ENCODE peak calls at places on chromosomes 13 and 19, in eight cellular contexts. U is GM13976, V is mucosa of descending colon, R is heart right ventricle, K is B cell, O is psoas muscle, E is heart left ventricle, N is A549. B is an unnamed sample.

GRCh38 chr13:83221256-83221655 is 661.0 kb downstream of the SLITRK1 start:
- DNase-seq in U (no peak), V (no peak), R (no peak), K (no peak), O (no peak), E (no peak), N (no peak), B (no peak)

GRCh38 chr13:20363162-20363561 is 131.0 kb upstream of the GJB6 start:
- DNase-seq in U (no peak), V (no peak), R (no peak), K (no peak), O (no peak), E (no peak), N (no peak), B (no peak)

GRCh38 chr13:107554355-107554905 is 660.9 kb downstream of the LIG4 start:
- DNase-seq in U (no peak), V (no peak), R (no peak), K (no peak), O (no peak), E (no peak), N (no peak), B (no peak)

GRCh38 chr13:37966266-37966665 is 96.7 kb upstream of the TRPC4 start:
- DNase-seq in U (no peak), V (no peak), R (no peak), K (no peak), O (no peak), E (no peak), N (no peak), B (no peak)

GRCh38 chr19:55014714-55015113 is 23.4 kb downstream of the GP6 start:
- DNase-seq in U (no peak), V (no peak), R (peak), K (no peak), O (no peak), E (peak), N (no peak), B (no peak)

GRCh38 chr19:9789066-9789465 is 20.5 kb upstream of the ZNF846 start:
- DNase-seq in U (no peak), V (no peak), R (no peak), K (no peak), O (no peak), E (no peak), N (no peak), B (no peak)

GRCh38 chr13:40060318-40061007 is 405.0 kb downstream of the COG6 start:
- DNase-seq in U (peak), V (no peak), R (no peak), K (no peak), O (peak), E (no peak), N (no peak), B (no peak)

GRCh38 chr19:31264379-31264778 is 84.9 kb downstream of the TSHZ3 start:
- DNase-seq in U (no peak), V (no peak), R (no peak), K (no peak), O (no peak), E (no peak), N (no peak), B (no peak)

GRCh38 chr13:76533251-76533650 is 353.0 kb downstream of the KCTD12 start:
- DNase-seq in U (no peak), V (no peak), R (no peak), K (no peak), O (no peak), E (no peak), N (no peak), B (no peak)

GRCh38 chr19:15177269-15178116 is 23.3 kb downstream of the NOTCH3 start:
- DNase-seq in U (peak), V (peak), R (peak), K (peak), O (peak), E (peak), N (peak), B (no peak)

GRCh38 chr13:101297794-101298193 is 118.5 kb downstream of the NALCN start:
- DNase-seq in U (no peak), V (no peak), R (no peak), K (no peak), O (no peak), E (no peak), N (no peak), B (no peak)

GRCh38 chr19:7831452-7831851 is 1.4 kb downstream of the EVI5L start:
- DNase-seq in U (no peak), V (peak), R (no peak), K (no peak), O (no peak), E (no peak), N (peak), B (no peak)

GRCh38 chr13:25633108-25633507 is 261.3 kb downstream of the ATP8A2 start:
- DNase-seq in U (no peak), V (no peak), R (no peak), K (no peak), O (no peak), E (no peak), N (no peak), B (no peak)

GRCh38 chr13:98476106-98476505 is 100.8 kb downstream of the STK24 start:
- DNase-seq in U (peak), V (no peak), R (no peak), K (no peak), O (no peak), E (no peak), N (no peak), B (no peak)

GRCh38 chr19:42528354-42529247 is at the start of gene CEACAM1:
- DNase-seq in U (peak), V (peak), R (peak), K (peak), O (no peak), E (peak), N (no peak), B (no peak)

GRCh38 chr13:33323766-33324525 is 38.4 kb upstream of the STARD13 start:
- DNase-seq in U (no peak), V (no peak), R (no peak), K (no peak), O (no peak), E (no peak), N (no peak), B (no peak)

GRCh38 chr13:100644328-100644727 is 30.3 kb downstream of the TMTC4 start:
- DNase-seq in U (no peak), V (no peak), R (no peak), K (no peak), O (no peak), E (no peak), N (no peak), B (peak)

GRCh38 chr13:94073006-94073744 is 406.3 kb downstream of the DCT start:
- DNase-seq in U (no peak), V (no peak), R (no peak), K (no peak), O (no peak), E (no peak), N (no peak), B (peak)

DNA sequence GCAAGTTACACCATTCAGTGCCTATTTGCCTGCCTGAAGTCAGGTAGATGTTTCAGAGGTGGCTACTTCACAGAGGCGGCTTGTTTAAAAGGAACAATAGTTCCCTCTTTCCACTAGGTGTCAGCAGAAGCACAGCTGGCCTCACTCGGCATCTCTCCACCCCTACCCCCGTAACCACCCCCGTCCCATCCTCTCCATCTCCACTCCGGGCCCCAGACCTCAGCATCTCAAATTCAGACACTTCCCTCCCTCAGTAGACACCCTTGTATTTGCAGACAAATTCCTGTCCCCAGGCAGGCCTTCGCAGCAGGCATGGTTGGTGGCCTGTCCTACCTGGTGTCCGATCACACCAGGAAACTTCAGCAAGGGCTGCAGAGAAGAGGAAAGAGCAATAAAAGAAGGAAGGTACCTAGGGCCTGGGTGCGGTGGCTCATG is 9.1 kb upstream of the DPP9 start:
- DNase-seq in U (peak), V (peak), R (peak), K (peak), O (peak), E (no peak), N (peak), B (peak)
- TF ChIP-seq CTCF in U (peak), V (no peak), R (peak), K (peak), O (peak), E (peak), N (peak), B (peak)

DNA sequence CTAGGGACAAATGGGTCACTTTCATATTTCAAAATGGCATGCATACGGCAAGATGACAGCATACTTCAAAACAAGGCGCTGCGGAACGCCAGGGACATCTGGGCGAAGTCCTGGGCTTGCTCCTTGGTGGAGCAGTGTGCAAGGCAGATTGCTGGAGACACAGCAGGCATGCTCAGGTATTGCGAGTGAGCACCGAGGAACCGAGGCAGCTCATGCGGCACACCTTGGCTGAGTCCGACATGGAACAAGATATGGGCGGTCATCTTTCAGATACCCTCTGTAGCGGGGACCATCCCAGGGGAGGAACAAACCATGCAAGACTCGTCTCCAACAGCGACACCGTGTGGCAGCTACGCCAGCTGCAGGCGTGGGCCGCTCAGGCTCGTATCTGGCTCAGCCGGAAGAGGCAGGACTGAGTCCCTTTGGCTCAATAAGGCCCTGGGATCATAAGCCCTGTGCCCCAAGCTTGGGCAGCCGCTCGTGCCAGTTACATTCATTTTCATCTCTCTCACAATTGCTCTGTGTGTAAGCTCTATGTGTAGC is 112.4 kb downstream of the NUFIP1 start:
- DNase-seq in U (no peak), V (no peak), R (no peak), K (no peak), O (no peak), E (no peak), N (no peak), B (no peak)
- TF ChIP-seq CTCF in U (no peak), V (no peak), R (no peak), K (no peak), O (no peak), E (peak), N (no peak), B (no peak)

DNA sequence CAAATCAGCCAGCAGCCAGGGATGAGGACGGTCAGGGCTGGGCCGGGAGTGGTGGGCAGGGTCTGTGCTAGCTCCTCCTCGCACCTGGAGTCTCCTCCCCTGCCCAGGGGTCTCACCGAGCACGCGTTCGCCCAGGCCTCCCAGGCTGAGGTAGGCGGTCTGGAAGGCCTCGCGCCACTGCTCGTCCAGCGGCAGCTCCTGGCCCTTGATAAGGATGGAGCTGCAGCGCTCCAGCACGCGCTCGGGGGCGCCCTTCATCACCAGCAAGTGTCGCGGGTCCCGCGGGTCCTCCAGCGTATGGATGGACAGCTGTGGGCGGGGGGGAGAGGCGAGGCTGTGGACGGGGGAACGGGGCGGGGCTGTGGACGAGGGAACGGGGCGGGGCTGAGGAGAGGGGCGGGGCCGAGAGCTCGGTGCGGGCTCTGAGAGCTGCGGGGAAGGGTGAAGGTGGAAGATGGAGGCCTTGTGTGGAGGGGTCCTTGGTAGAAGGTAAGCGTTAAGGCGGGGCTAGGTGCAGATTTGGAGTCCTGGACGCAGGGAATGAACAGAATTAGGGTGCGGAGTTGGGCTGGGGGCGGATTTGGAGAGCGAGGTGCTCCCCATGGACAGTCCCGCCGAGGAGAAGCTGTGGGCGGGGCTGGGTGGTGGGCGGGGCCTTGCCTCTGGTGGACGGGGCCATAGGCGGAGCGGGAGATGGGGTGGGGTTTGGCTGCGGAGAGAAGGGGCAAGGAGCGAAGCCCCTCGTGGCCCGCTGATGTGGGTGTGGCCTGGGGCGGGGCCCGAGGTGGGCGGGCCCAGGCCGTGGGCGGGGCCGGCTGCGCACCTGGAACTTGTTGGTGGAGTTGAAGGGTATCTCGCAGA is 5.7 kb downstream of the ATP4A start:
- DNase-seq in U (peak), V (peak), R (peak), K (peak), O (peak), E (peak), N (peak), B (no peak)
- TF ChIP-seq CTCF in U (no peak), V (no peak), R (no peak), K (no peak), O (no peak), E (no peak), N (no peak), B (no peak)

GRCh38 chr13:90121784-90122183 is 1225.7 kb upstream of the MIR17HG start:
- DNase-seq in U (no peak), V (no peak), R (no peak), K (no peak), O (no peak), E (no peak), N (no peak), B (no peak)

GRCh38 chr13:90122531-90122930 is 1225.0 kb upstream of the MIR17HG start:
- DNase-seq in U (no peak), V (no peak), R (no peak), K (no peak), O (no peak), E (no peak), N (no peak), B (no peak)

DNA sequence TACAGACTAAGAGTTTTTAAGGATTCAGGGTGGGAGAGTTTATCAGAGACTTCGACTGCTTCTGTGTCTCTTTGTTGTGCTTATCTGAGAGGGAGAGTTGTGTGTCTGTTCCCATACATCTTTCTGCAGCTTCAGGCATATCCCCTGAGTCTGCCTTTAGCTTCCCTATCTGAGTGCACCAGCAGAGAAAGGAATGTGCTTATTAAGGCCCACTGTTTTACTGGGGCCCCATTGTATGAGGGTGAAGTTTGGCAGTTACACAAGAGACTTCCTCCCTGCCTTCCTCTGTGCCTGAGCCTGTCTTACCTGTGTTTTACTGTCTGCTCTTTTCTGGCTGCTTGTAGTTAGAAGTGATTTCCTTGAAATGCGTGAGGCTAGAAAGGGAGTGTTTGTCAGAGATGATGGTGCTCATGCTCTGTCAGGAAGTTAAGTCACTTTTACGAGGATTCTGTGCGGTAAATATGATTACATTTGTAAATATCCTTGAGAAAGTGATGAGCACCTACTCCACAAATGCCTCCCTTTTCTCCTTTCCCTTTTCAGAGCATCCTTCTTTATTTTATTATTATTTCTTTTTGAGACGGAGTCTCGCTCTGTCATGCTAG is 1228.9 kb upstream of the MIR17HG start:
- DNase-seq in U (no peak), V (no peak), R (no peak), K (no peak), O (no peak), E (no peak), N (no peak), B (no peak)
- TF ChIP-seq CTCF in U (no peak), V (no peak), R (no peak), K (no peak), O (no peak), E (no peak), N (no peak), B (no peak)

DNA sequence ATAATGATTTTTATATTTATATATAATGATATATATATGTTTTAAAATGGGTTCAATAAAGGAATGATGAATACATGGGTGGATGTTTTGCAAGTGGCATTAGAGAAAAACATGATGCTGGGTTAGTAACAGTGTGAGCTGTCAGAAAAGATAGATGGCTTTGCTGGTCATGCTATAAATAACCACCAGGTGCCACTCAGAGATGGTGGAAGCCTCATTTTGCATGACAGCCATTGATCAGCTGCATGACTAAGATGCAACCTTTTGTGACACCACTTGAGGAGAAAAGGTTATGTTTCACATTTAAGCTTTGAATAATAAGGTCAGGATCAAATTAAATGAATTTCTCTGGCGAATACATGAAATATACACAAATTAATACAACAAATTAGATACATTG is 737.7 kb downstream of the PCDH9 start:
- DNase-seq in U (no peak), V (no peak), R (no peak), K (no peak), O (no peak), E (no peak), N (no peak), B (no peak)
- TF ChIP-seq CTCF in U (no peak), V (no peak), R (no peak), K (peak), O (peak), E (no peak), N (peak), B (no peak)

DNA sequence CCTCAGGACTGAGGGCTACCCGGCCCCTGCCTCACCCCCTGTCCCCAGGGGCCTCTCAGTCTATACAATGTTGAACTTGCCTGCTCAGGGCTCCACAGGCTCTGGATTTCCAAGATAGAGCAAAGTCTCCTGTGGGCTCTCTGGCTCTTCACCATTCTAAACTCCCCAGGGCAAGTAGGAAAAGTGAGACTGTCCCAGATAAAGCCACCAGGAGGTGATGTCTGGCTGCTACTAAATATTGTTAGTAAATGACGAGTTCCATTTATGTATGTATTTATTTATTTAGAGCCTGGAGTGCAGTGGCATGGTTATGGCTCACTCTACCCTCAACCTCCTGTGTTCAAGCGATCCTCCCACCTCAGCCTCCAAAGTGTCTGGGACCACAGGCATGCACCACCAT is 73.6 kb upstream of the SIAH3 start:
- DNase-seq in U (no peak), V (no peak), R (no peak), K (no peak), O (no peak), E (no peak), N (no peak), B (no peak)
- TF ChIP-seq CTCF in U (no peak), V (no peak), R (no peak), K (no peak), O (no peak), E (no peak), N (no peak), B (no peak)